ENCODE peak calls at places on chromosome 19, in six cellular contexts. A is amniotic stem cell; G is NCI-H345; Y is activated CD4-positive, alpha-beta T cell treated with anti-CD3 and anti-CD28 coated beads for 48 hours; V is GM23248; M is nephron progenitor cell. E is an unnamed sample.

GRCh38 chr19:18070181-18070580 is 16.6 kb downstream of the IL12RB1 start:
- DNase-seq in A (no peak), G (no peak), Y (no peak), V (no peak), M (no peak), E (no peak)

GRCh38 chr19:13153627-13154240 is 3.5 kb downstream of the IER2 start:
- DNase-seq in A (no peak), G (no peak), Y (peak), V (peak), M (peak), E (no peak)

GRCh38 chr19:55540619-55541018 is 3.7 kb upstream of the SBK2 start:
- DNase-seq in A (no peak), G (no peak), Y (no peak), V (no peak), M (no peak), E (no peak)

GRCh38 chr19:30342901-30343300 is 29.3 kb upstream of the ZNF536 start:
- DNase-seq in A (no peak), G (no peak), Y (no peak), V (no peak), M (no peak), E (no peak)

GRCh38 chr19:49560358-49560900 is 19.9 kb downstream of the NOSIP start:
- DNase-seq in A (no peak), G (no peak), Y (peak), V (no peak), M (no peak), E (peak)

GRCh38 chr19:6473652-6474051 is 7.9 kb downstream of the DENND1C start:
- DNase-seq in A (no peak), G (no peak), Y (no peak), V (no peak), M (no peak), E (no peak)

GRCh38 chr19:39154626-39155100 is 29.1 kb downstream of the PAK4 start:
- DNase-seq in A (no peak), G (no peak), Y (no peak), V (no peak), M (no peak), E (no peak)

GRCh38 chr19:2517881-2518601 is 42.1 kb downstream of the GADD45B start:
- DNase-seq in A (no peak), G (no peak), Y (no peak), V (no peak), M (no peak), E (no peak)

GRCh38 chr19:55225415-55225958 is 3.1 kb downstream of the TMEM86B start:
- DNase-seq in A (no peak), G (no peak), Y (no peak), V (no peak), M (no peak), E (no peak)

GRCh38 chr19:14556662-14557188 is 15.1 kb downstream of the NDUFB7 start:
- DNase-seq in A (peak), G (peak), Y (peak), V (peak), M (peak), E (peak)

GRCh38 chr19:38845374-38846024 is 4.3 kb downstream of the HNRNPL start:
- DNase-seq in A (no peak), G (no peak), Y (no peak), V (no peak), M (no peak), E (peak)

GRCh38 chr19:16034180-16034579 is 42.1 kb upstream of the TPM4 start:
- DNase-seq in A (no peak), G (no peak), Y (no peak), V (no peak), M (no peak), E (no peak)

GRCh38 chr19:27772059-27772458 is 1440.9 kb downstream of the UQCRFS1 start:
- DNase-seq in A (no peak), G (no peak), Y (no peak), V (no peak), M (no peak), E (no peak)

GRCh38 chr19:56383826-56384605 is 9.3 kb downstream of the ZNF582 start:
- DNase-seq in A (no peak), G (no peak), Y (no peak), V (peak), M (no peak), E (no peak)

GRCh38 chr19:47631681-47632446 is 22.9 kb downstream of the BICRA start:
- DNase-seq in A (no peak), G (no peak), Y (no peak), V (peak), M (no peak), E (no peak)

GRCh38 chr19:6066661-6067646 is 43.3 kb downstream of the RFX2 start:
- DNase-seq in A (peak), G (peak), Y (no peak), V (peak), M (peak), E (no peak)

GRCh38 chr19:8084152-8084551 is 31.6 kb downstream of the CCL25 start:
- DNase-seq in A (no peak), G (no peak), Y (no peak), V (no peak), M (no peak), E (no peak)

GRCh38 chr19:2382530-2383222 is 22.6 kb downstream of the TMPRSS9 start:
- DNase-seq in A (no peak), G (no peak), Y (no peak), V (no peak), M (no peak), E (no peak)

GRCh38 chr19:39188960-39189359 is 7.8 kb upstream of the NCCRP1 start:
- DNase-seq in A (no peak), G (no peak), Y (no peak), V (no peak), M (no peak), E (no peak)

GRCh38 chr19:16462757-16463250 is 9.0 kb downstream of the EPS15L1 start:
- DNase-seq in A (no peak), G (no peak), Y (no peak), V (peak), M (no peak), E (no peak)

GRCh38 chr19:7909471-7910067 is 5.1 kb upstream of the TGFBR3L start:
- DNase-seq in A (no peak), G (no peak), Y (no peak), V (no peak), M (no peak), E (no peak)

GRCh38 chr19:49391581-49392399 is 3.7 kb downstream of the KASH5 start:
- DNase-seq in A (peak), G (peak), Y (peak), V (peak), M (peak), E (peak)

GRCh38 chr19:58328999-58329398 is 2.2 kb downstream of the ZSCAN22 start:
- DNase-seq in A (no peak), G (no peak), Y (peak), V (no peak), M (peak), E (peak)

GRCh38 chr19:36577271-36577996 is 4.3 kb upstream of the ZNF529 start:
- DNase-seq in A (no peak), G (no peak), Y (no peak), V (no peak), M (no peak), E (no peak)

GRCh38 chr19:53951947-53952346 is 10.8 kb upstream of the CACNG8 start:
- DNase-seq in A (no peak), G (no peak), Y (no peak), V (no peak), M (no peak), E (no peak)

GRCh38 chr19:13981988-13982501 is 24.1 kb downstream of the RFX1 start:
- DNase-seq in A (no peak), G (no peak), Y (no peak), V (no peak), M (no peak), E (no peak)

GRCh38 chr19:35882074-35882832 is 13.9 kb downstream of the APLP1 start:
- DNase-seq in A (peak), G (peak), Y (no peak), V (peak), M (no peak), E (no peak)

GRCh38 chr19:3881272-3882040 is 971 bp downstream of the ATCAY start:
- DNase-seq in A (no peak), G (peak), Y (no peak), V (no peak), M (no peak), E (no peak)

GRCh38 chr19:18385675-18386542 is at the start of gene GDF15:
- DNase-seq in A (no peak), G (no peak), Y (peak), V (peak), M (peak), E (peak)

GRCh38 chr19:36060430-36060829 is 5.7 kb downstream of the WDR62 start:
- DNase-seq in A (peak), G (no peak), Y (peak), V (peak), M (peak), E (peak)

GRCh38 chr19:16185925-16186234 is 670 bp downstream of the FAM32A start:
- DNase-seq in A (no peak), G (no peak), Y (no peak), V (no peak), M (no peak), E (no peak)

GRCh38 chr19:34577056-34577455 is 95.5 kb downstream of the WTIP start:
- DNase-seq in A (no peak), G (no peak), Y (no peak), V (no peak), M (no peak), E (no peak)

GRCh38 chr19:1449467-1450442 is at the start of gene APC2:
- DNase-seq in A (no peak), G (peak), Y (no peak), V (peak), M (peak), E (peak)

GRCh38 chr19:40605201-40605971 is 4.2 kb downstream of the LTBP4 start:
- DNase-seq in A (no peak), G (peak), Y (peak), V (peak), M (peak), E (peak)